ENCODE peak calls at places on chromosome 4, in four cellular contexts. T is fibroblast of villous mesenchyme, Q is heart left ventricle, K is neural progenitor cell. Z is an unnamed sample.

GRCh38 chr4:75235359-75235951 is 278.7 kb downstream of the RCHY1 start:
- DNase-seq in T (peak; percentile 54), Q (no peak), K (no peak), Z (no peak)

GRCh38 chr4:53459548-53459947 is 82.1 kb downstream of the FIP1L1 start:
- DNase-seq in T (peak; percentile 60), Q (no peak), K (no peak), Z (peak; percentile 32)

GRCh38 chr4:42344260-42344659 is 53.0 kb upstream of the SHISA3 start:
- DNase-seq in T (no peak), Q (no peak), K (no peak), Z (no peak)

GRCh38 chr4:83771113-83771705 is 235.3 kb downstream of the GPAT3 start:
- DNase-seq in T (peak; percentile 46), Q (peak; percentile 9), K (peak; percentile 50), Z (peak; percentile 68)

GRCh38 chr4:143294310-143294709 is 42.4 kb upstream of the GAB1 start:
- DNase-seq in T (peak; percentile 52), Q (peak; percentile 82), K (no peak), Z (peak; percentile 82)

GRCh38 chr4:52780206-52780605 is 29.0 kb upstream of the ERVMER34-1 start:
- DNase-seq in T (no peak), Q (peak; percentile 30), K (no peak), Z (peak; percentile 71)

GRCh38 chr4:81137446-81137845 is 77.6 kb downstream of the PRKG2 start:
- DNase-seq in T (no peak), Q (no peak), K (no peak), Z (no peak)

GRCh38 chr4:53706422-53707032 is 115.2 kb upstream of the LNX1 start:
- DNase-seq in T (peak; percentile 77), Q (no peak), K (peak; percentile 68), Z (peak; percentile 74)

GRCh38 chr4:35972814-35973213 is 271.5 kb downstream of the ARAP2 start:
- DNase-seq in T (no peak), Q (no peak), K (no peak), Z (no peak)

GRCh38 chr4:93030670-93031069 is 726.9 kb downstream of the GRID2 start:
- DNase-seq in T (no peak), Q (no peak), K (no peak), Z (no peak)

GRCh38 chr4:52868138-52868537 is 6.0 kb downstream of the RASL11B start:
- DNase-seq in T (no peak), Q (peak; percentile 80), K (peak; percentile 38), Z (no peak)

GRCh38 chr4:47686294-47686872 is 151.5 kb downstream of the CORIN start:
- DNase-seq in T (peak; percentile 51), Q (peak; percentile 18), K (peak; percentile 58), Z (peak; percentile 23)

GRCh38 chr4:54660145-54660535 is 2.4 kb downstream of the KIT start:
- DNase-seq in T (no peak), Q (no peak), K (no peak), Z (no peak)

GRCh38 chr4:134465417-134465816 is 263.8 kb upstream of the PABPC4L start:
- DNase-seq in T (no peak), Q (no peak), K (peak; percentile 15), Z (no peak)

GRCh38 chr4:125838924-125839323 is 524.2 kb downstream of the FAT4 start:
- DNase-seq in T (no peak), Q (no peak), K (no peak), Z (no peak)

GRCh38 chr4:92305878-92306520 is 2.2 kb downstream of the GRID2 start:
- DNase-seq in T (no peak), Q (no peak), K (peak; percentile 55), Z (no peak)

GRCh38 chr4:78611215-78611558 is 59.6 kb downstream of the ANXA3 start:
- DNase-seq in T (no peak), Q (no peak), K (no peak), Z (no peak)

GRCh38 chr4:60656171-60656570 is 544.0 kb upstream of the ADGRL3 start:
- DNase-seq in T (peak; percentile 3), Q (no peak), K (no peak), Z (peak; percentile 9)

GRCh38 chr4:128670434-128670999 is 139.0 kb upstream of the JADE1 start:
- DNase-seq in T (peak; percentile 30), Q (no peak), K (no peak), Z (no peak)

GRCh38 chr4:128676095-128676494 is 133.4 kb upstream of the JADE1 start:
- DNase-seq in T (no peak), Q (no peak), K (no peak), Z (no peak)

DNA sequence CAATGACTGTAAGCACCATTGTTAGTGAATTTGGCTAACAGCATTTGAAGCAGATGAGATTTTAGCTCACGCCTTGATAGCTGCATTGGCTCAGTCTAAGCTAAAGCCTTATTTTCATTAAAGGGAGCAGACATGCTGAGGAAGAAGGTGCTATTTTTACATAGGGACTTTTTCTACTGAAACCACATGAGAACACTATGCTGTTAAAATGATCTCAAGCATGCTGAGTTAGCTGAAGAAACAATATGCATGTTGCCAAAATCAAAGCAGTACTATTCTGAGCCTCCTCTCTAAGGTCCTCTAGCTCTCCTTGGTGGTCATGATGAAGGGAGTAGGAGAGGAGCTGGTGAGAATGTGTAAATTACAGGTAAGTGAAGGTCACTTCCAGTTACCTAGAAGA is 134.4 kb upstream of the JADE1 start:
- DNase-seq in T (no peak), Q (no peak), K (no peak), Z (no peak)
- TF ChIP-seq CTCF in T (no peak), Q (peak; percentile 22), K (no peak), Z (no peak)

GRCh38 chr4:74133786-74134499 is 24.0 kb upstream of the MTHFD2L start:
- DNase-seq in T (peak; percentile 92), Q (peak; percentile 73), K (peak; percentile 79), Z (peak; percentile 96)

DNA sequence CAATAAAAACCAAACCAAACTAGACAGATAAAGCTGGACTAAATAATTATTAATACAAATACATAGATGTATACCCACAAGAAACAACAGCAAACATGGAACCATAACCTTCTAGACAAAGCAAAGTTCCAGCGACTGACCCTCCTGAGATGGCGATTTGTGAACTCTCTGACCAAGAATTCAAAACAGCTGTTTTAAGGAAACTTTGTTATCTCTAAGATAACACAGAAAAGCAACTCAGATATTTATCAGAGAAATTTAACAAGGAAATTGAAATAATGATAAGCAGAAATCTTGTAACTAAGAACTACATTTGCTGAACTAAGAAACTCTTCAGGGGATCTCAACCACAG is 23.4 kb upstream of the MTHFD2L start:
- DNase-seq in T (no peak), Q (no peak), K (no peak), Z (no peak)
- TF ChIP-seq CTCF in T (no peak), Q (no peak), K (no peak), Z (no peak)

DNA sequence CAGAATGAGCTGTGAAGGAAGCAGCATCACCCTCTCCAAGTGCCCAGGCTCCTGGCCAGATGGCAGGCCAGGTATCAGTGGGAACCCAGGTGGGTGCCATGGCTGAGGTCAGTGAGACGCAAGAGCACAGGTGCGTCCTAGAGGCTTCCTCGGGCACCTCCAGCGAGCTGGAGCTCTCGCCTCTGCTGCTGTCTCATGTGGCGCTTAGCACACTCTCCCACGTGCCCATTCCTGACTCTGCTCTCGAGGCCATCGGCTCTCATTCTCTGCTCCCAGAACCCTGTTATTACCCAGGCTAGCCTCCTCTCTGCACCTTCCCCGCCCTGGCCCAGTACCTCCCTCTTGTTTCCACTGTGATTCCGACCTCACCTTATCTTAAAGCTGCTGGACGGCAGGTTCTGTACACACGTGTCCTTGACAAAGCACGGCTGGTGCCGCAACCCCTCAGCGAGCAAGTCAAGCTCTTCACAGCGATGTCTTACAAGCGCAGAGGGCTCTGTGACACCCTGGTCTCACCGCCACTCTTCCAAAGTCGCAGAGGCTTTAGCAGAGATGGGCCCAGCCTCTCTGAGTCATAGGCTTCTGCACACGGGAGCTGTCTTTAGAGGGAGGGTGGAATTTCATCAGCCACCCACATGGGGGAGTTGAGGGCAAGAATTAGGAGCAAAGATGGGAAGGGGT is 15.4 kb upstream of the MSANTD1 start:
- DNase-seq in T (peak; percentile 15), Q (no peak), K (no peak), Z (peak; percentile 32)
- TF ChIP-seq CTCF in T (no peak), Q (no peak), K (no peak), Z (no peak)

GRCh38 chr4:73257995-73258667 is 467 bp downstream of the ANKRD17 start:
- DNase-seq in T (peak; percentile 53), Q (no peak), K (no peak), Z (peak; percentile 15)
- TF ChIP-seq CTCF in T (no peak), Q (peak; percentile 34), K (peak; percentile 43), Z (no peak)

DNA sequence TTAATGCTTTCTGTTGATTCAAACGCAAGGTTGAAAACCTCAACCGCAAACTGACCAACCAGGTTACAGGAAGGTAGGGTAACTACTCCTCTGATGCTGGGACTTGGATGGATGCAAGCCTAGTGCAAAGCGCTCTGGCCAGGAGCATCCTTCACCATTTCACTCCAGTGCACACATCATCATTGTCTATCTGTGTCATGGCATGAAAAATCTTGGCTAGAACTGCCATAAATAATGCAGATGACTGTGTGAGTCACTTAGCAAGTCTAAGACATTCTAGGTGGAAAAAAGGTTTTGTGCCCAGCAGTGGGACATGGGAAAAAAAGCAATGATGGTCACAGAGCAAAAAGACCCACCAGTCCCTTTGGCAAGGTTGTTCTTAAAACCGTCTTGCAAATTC is 10.9 kb downstream of the ADGRA3 start:
- DNase-seq in T (no peak), Q (no peak), K (no peak), Z (no peak)
- TF ChIP-seq CTCF in T (no peak), Q (no peak), K (no peak), Z (no peak)

DNA sequence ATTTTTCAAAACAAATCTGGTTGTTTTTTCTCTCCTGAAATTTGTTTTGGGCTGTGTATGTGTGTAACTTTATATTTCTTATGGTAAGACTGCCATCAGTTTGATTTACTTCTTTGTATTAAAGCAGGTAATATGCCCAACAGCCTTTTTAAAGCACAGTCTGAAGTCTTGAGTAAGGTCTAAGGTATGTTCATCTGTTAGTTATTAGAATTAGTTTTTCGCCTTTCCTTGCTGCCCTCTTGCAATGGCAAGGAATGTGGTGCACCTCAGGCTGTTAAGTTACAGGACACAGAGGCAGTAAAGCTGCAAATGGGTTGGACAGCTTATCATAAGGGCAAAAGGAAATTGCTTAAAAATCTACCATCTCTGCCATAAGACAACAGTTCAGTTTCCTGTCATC is 71.8 kb downstream of the METTL14 start:
- DNase-seq in T (no peak), Q (no peak), K (no peak), Z (peak; percentile 33)
- TF ChIP-seq CTCF in T (no peak), Q (no peak), K (no peak), Z (no peak)

GRCh38 chr4:77418333-77418732 is 187.3 kb upstream of the CXCL13 start:
- DNase-seq in T (peak; percentile 4), Q (no peak), K (no peak), Z (peak; percentile 6)
- TF ChIP-seq CTCF in T (peak; percentile 24), Q (no peak), K (peak; percentile 25), Z (peak; percentile 18)

GRCh38 chr4:153228512-153229145 is 24.4 kb downstream of the TRIM2 start:
- DNase-seq in T (no peak), Q (no peak), K (no peak), Z (no peak)

GRCh38 chr4:153233761-153234371 is 29.6 kb downstream of the TRIM2 start:
- DNase-seq in T (peak; percentile 94), Q (no peak), K (no peak), Z (peak; percentile 98)

GRCh38 chr4:153234923-153235322 is 30.7 kb downstream of the TRIM2 start:
- DNase-seq in T (peak; percentile 57), Q (no peak), K (no peak), Z (peak; percentile 58)

GRCh38 chr4:153227501-153227900 is 23.3 kb downstream of the TRIM2 start:
- DNase-seq in T (no peak), Q (no peak), K (peak; percentile 82), Z (no peak)

GRCh38 chr4:153232768-153233167 is 28.5 kb downstream of the TRIM2 start:
- DNase-seq in T (no peak), Q (peak; percentile 55), K (peak; percentile 69), Z (peak; percentile 13)
- TF ChIP-seq CTCF in T (peak; percentile 42), Q (peak; percentile 40), K (peak; percentile 58), Z (peak; percentile 29)

GRCh38 chr4:186189656-186190055 is 1.7 kb upstream of the CYP4V2 start:
- DNase-seq in T (no peak), Q (no peak), K (no peak), Z (no peak)
- TF ChIP-seq CTCF in T (no peak), Q (no peak), K (no peak), Z (no peak)